ENCODE peak calls at places on chromosomes 6 and 20, in six cellular contexts. X is kidney, G is breast epithelium, L is NCI-H2081, F is upper lobe of right lung, H is ACHN. S is an unnamed sample.

GRCh38 chr6:106087548-106088325 is 1.6 kb downstream of the PRDM1 start:
- DNase-seq in X (no peak), G (no peak), L (no peak), F (no peak), H (no peak), S (no peak)

GRCh38 chr6:6829872-6830683 is 241.6 kb downstream of the LY86 start:
- DNase-seq in X (no peak), G (no peak), L (no peak), F (no peak), H (no peak), S (no peak)

GRCh38 chr6:78989191-78989590 is 88.9 kb downstream of the PHIP start:
- DNase-seq in X (no peak), G (no peak), L (no peak), F (no peak), H (no peak), S (no peak)

GRCh38 chr20:20489623-20490341 is 121.9 kb downstream of the INSM1 start:
- DNase-seq in X (no peak), G (no peak), L (no peak), F (no peak), H (no peak), S (no peak)

GRCh38 chr6:499617-500016 is 108.1 kb downstream of the IRF4 start:
- DNase-seq in X (no peak), G (no peak), L (no peak), F (no peak), H (no peak), S (no peak)

GRCh38 chr6:167113047-167113446 is 9.8 kb upstream of the CCR6 start:
- DNase-seq in X (no peak), G (peak), L (no peak), F (no peak), H (no peak), S (no peak)

GRCh38 chr6:19845271-19846046 is 8.3 kb downstream of the ID4 start:
- DNase-seq in X (no peak), G (no peak), L (no peak), F (no peak), H (no peak), S (no peak)

GRCh38 chr6:139881251-139881650 is 506.8 kb upstream of the CITED2 start:
- DNase-seq in X (no peak), G (no peak), L (no peak), F (no peak), H (no peak), S (peak)

GRCh38 chr6:44377971-44378370 is 9.5 kb upstream of the CDC5L start:
- DNase-seq in X (no peak), G (no peak), L (no peak), F (no peak), H (no peak), S (no peak)

GRCh38 chr6:79718509-79719247 is 87.5 kb downstream of the SH3BGRL2 start:
- DNase-seq in X (no peak), G (no peak), L (no peak), F (no peak), H (no peak), S (no peak)

GRCh38 chr20:44643596-44644383 is 7.7 kb downstream of the ADA start:
- DNase-seq in X (peak), G (no peak), L (no peak), F (peak), H (peak), S (no peak)

GRCh38 chr20:53723621-53724020 is 130.0 kb upstream of the ZNF217 start:
- DNase-seq in X (no peak), G (no peak), L (no peak), F (no peak), H (no peak), S (no peak)